ENCODE peak calls at places on chromosomes 3 and 15, in five cellular contexts. One of them, this sample, is unnamed.

GRCh38 chr3:183330881-183331280 is 77.8 kb downstream of the B3GNT5 start:
- DNase-seq in A549: no peak
- DNase-seq in GM10248: no peak
- DNase-seq in lower lobe of right lung: no peak
- DNase-seq in WTC11: peak; percentile 21
- DNase-seq in this sample: no peak

GRCh38 chr3:104460477-104461406 is 906.0 kb upstream of the ALCAM start:
- DNase-seq in A549: no peak
- DNase-seq in GM10248: no peak
- DNase-seq in lower lobe of right lung: no peak
- DNase-seq in WTC11: no peak
- DNase-seq in this sample: no peak

GRCh38 chr3:160378331-160379109 is 20.5 kb downstream of the IFT80 start:
- DNase-seq in WTC11: no peak
- DNase-seq in lower lobe of right lung: no peak
- DNase-seq in A549: no peak
- DNase-seq in GM10248: no peak
- DNase-seq in this sample: no peak

GRCh38 chr15:31228980-31229826 is 97.4 kb upstream of the KLF13 start:
- DNase-seq in lower lobe of right lung: peak; percentile 74
- DNase-seq in A549: peak; percentile 47
- DNase-seq in GM10248: peak; percentile 82
- DNase-seq in WTC11: peak; percentile 27
- DNase-seq in this sample: no peak

GRCh38 chr3:128431803-128432300 is 34.8 kb downstream of the DNAJB8 start:
- DNase-seq in WTC11: no peak
- DNase-seq in GM10248: no peak
- DNase-seq in lower lobe of right lung: no peak
- DNase-seq in A549: no peak
- DNase-seq in this sample: no peak

GRCh38 chr3:104992618-104993017 is 374.1 kb upstream of the ALCAM start:
- DNase-seq in WTC11: no peak
- DNase-seq in lower lobe of right lung: no peak
- DNase-seq in A549: no peak
- DNase-seq in GM10248: no peak
- DNase-seq in this sample: no peak

GRCh38 chr3:143120716-143121239 is 1.2 kb downstream of the CHST2 start:
- DNase-seq in WTC11: no peak
- DNase-seq in lower lobe of right lung: peak; percentile 46
- DNase-seq in A549: peak; percentile 13
- DNase-seq in GM10248: peak; percentile 57
- DNase-seq in this sample: peak; percentile 23

GRCh38 chr3:85433334-85433733 is 474.5 kb downstream of the CADM2 start:
- DNase-seq in lower lobe of right lung: no peak
- DNase-seq in A549: no peak
- DNase-seq in GM10248: no peak
- DNase-seq in WTC11: no peak
- DNase-seq in this sample: no peak

GRCh38 chr15:68503791-68504720 is 72.1 kb upstream of the ITGA11 start:
- DNase-seq in WTC11: no peak
- DNase-seq in A549: no peak
- DNase-seq in GM10248: no peak
- DNase-seq in lower lobe of right lung: no peak
- DNase-seq in this sample: no peak

DNA sequence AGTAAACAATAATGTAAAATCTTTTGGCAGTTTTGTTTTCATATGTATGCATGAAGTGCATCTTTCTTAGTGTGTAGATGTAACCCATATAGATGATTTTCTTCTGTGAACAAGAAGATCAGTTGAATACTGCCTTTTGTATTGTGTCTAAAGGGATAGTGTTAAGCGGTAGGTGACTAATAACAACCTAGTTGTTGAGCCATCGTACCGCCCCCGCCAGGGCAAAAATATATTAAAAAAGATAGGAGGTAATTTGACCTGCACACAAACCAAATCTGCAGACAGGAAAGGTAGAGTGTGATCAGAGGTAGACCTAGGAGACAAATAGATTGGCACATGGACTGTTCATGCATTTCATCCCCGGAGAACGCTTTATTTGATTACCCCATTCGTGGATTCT is 3.3 kb upstream of the GMNC start:
- DNase-seq in lower lobe of right lung: no peak
- DNase-seq in GM10248: no peak
- DNase-seq in WTC11: no peak
- DNase-seq in A549: peak; percentile 11
- DNase-seq in this sample: no peak
- TF ChIP-seq CTCF in lower lobe of right lung: no peak
- TF ChIP-seq CTCF in GM10248: no peak
- TF ChIP-seq CTCF in WTC11: no peak
- TF ChIP-seq CTCF in A549: no peak
- TF ChIP-seq CTCF in this sample: peak; percentile 45

GRCh38 chr3:27943106-27943505 is 221.0 kb upstream of the EOMES start:
- DNase-seq in GM10248: no peak
- DNase-seq in A549: peak; percentile 36
- DNase-seq in WTC11: peak; percentile 56
- DNase-seq in lower lobe of right lung: no peak
- DNase-seq in this sample: no peak
- TF ChIP-seq CTCF in GM10248: no peak
- TF ChIP-seq CTCF in A549: peak; percentile 22
- TF ChIP-seq CTCF in WTC11: peak; percentile 29
- TF ChIP-seq CTCF in lower lobe of right lung: no peak
- TF ChIP-seq CTCF in this sample: peak; percentile 41

DNA sequence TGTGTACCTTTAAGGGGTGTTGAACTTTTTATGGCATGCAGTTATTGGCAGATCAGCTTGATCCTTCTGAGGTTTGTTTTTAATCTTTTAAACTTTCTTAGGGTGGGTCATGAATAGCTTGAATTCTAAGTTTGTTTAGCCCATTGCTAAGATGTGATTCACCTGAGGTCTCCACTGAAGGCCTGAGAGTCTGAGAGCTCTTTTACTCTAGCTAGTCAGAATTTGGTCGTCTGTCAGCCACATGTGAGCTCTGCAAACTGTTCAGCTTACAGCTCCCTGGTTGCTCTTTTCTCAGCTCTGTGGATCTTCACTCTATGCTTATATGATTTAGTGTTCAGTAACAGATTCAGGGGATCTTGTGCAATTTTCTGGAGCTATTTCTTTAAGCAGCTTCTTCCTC is 161.3 kb downstream of the ABHD5 start:
- DNase-seq in A549: peak; percentile 79
- DNase-seq in lower lobe of right lung: no peak
- DNase-seq in GM10248: no peak
- DNase-seq in WTC11: no peak
- DNase-seq in this sample: no peak
- TF ChIP-seq CTCF in A549: no peak
- TF ChIP-seq CTCF in lower lobe of right lung: no peak
- TF ChIP-seq CTCF in GM10248: no peak
- TF ChIP-seq CTCF in WTC11: no peak
- TF ChIP-seq CTCF in this sample: no peak

DNA sequence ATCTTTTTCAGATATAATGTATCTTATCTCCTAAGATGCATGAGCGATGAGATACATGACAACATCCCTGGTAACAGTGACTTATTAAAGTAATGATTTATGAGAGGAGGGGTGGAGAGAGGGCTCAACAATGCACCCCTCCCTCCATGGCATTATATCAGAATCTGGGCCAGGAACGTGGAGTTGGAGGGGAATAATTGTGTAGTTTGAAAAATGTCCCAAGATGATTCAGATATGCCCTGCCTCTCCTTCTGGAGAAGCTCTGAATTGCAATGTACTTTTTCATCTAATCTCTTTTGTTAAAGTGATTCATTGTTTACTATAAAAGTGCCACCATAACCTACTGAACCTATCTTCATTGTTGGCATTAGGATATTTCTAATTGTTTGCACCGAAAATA is 86.5 kb downstream of the FRMD4B start:
- DNase-seq in GM10248: no peak
- DNase-seq in lower lobe of right lung: no peak
- DNase-seq in WTC11: no peak
- DNase-seq in A549: peak; percentile 4
- DNase-seq in this sample: no peak
- TF ChIP-seq CTCF in GM10248: no peak
- TF ChIP-seq CTCF in lower lobe of right lung: no peak
- TF ChIP-seq CTCF in WTC11: no peak
- TF ChIP-seq CTCF in A549: no peak
- TF ChIP-seq CTCF in this sample: peak; percentile 41

GRCh38 chr3:168511428-168512014 is 415.8 kb upstream of the GOLIM4 start:
- DNase-seq in A549: peak; percentile 0
- DNase-seq in lower lobe of right lung: no peak
- DNase-seq in GM10248: peak; percentile 8
- DNase-seq in WTC11: no peak
- DNase-seq in this sample: no peak
- TF ChIP-seq CTCF in A549: peak; percentile 30
- TF ChIP-seq CTCF in lower lobe of right lung: peak; percentile 24
- TF ChIP-seq CTCF in GM10248: peak; percentile 37
- TF ChIP-seq CTCF in WTC11: peak; percentile 22
- TF ChIP-seq CTCF in this sample: peak; percentile 76

GRCh38 chr3:166013073-166013679 is 176.0 kb upstream of the BCHE start:
- DNase-seq in A549: peak; percentile 46
- DNase-seq in WTC11: no peak
- DNase-seq in GM10248: no peak
- DNase-seq in lower lobe of right lung: no peak
- DNase-seq in this sample: peak; percentile 39
- TF ChIP-seq CTCF in A549: peak; percentile 62
- TF ChIP-seq CTCF in WTC11: peak; percentile 33
- TF ChIP-seq CTCF in GM10248: peak; percentile 25
- TF ChIP-seq CTCF in lower lobe of right lung: peak; percentile 36
- TF ChIP-seq CTCF in this sample: peak; percentile 82

GRCh38 chr3:39222939-39223338 is 30.5 kb upstream of the XIRP1 start:
- DNase-seq in WTC11: no peak
- DNase-seq in GM10248: no peak
- DNase-seq in A549: no peak
- DNase-seq in lower lobe of right lung: no peak
- DNase-seq in this sample: no peak

GRCh38 chr3:39226106-39226741 is 33.8 kb upstream of the XIRP1 start:
- DNase-seq in WTC11: no peak
- DNase-seq in A549: no peak
- DNase-seq in lower lobe of right lung: no peak
- DNase-seq in GM10248: no peak
- DNase-seq in this sample: no peak

GRCh38 chr3:39220551-39221530 is 28.4 kb upstream of the XIRP1 start:
- DNase-seq in lower lobe of right lung: no peak
- DNase-seq in A549: no peak
- DNase-seq in WTC11: no peak
- DNase-seq in GM10248: no peak
- DNase-seq in this sample: no peak

GRCh38 chr3:39222462-39222861 is 30.1 kb upstream of the XIRP1 start:
- DNase-seq in A549: no peak
- DNase-seq in lower lobe of right lung: no peak
- DNase-seq in WTC11: no peak
- DNase-seq in GM10248: no peak
- DNase-seq in this sample: no peak

DNA sequence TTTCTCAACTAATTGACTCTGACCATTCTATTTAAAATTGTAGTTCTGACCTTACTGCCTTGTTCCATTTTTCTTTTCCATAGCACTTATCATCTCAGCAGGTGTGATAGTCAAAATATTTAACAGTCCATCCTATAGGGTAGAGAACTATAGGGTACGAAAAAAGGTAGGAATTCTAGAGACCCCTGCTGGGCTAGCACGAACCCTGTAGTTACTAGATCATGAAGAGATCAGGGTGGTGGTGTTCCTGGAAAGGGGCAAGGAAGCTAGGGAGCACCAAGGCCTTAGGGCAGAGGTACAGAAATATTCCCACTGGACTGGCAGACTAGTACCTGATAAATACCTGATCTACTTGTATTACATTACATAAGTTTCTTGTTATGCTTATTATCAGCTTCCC is 31.9 kb upstream of the XIRP1 start:
- DNase-seq in lower lobe of right lung: no peak
- DNase-seq in WTC11: no peak
- DNase-seq in GM10248: no peak
- DNase-seq in A549: no peak
- DNase-seq in this sample: no peak
- TF ChIP-seq CTCF in lower lobe of right lung: no peak
- TF ChIP-seq CTCF in WTC11: no peak
- TF ChIP-seq CTCF in GM10248: no peak
- TF ChIP-seq CTCF in A549: no peak
- TF ChIP-seq CTCF in this sample: no peak

GRCh38 chr15:91968610-91969009 is 115.1 kb downstream of the SLCO3A1 start:
- DNase-seq in WTC11: peak; percentile 44
- DNase-seq in A549: no peak
- DNase-seq in lower lobe of right lung: no peak
- DNase-seq in GM10248: no peak
- DNase-seq in this sample: no peak
- TF ChIP-seq CTCF in WTC11: peak; percentile 56
- TF ChIP-seq CTCF in A549: no peak
- TF ChIP-seq CTCF in lower lobe of right lung: no peak
- TF ChIP-seq CTCF in GM10248: no peak
- TF ChIP-seq CTCF in this sample: peak; percentile 18